ENCODE peak calls at places on chromosomes 5 and 9, in eight cellular contexts. One of them, this sample, is unnamed.

GRCh38 chr9:88978034-88978433 is 13.2 kb upstream of the S1PR3 start:
- DNase-seq in GM12878: no peak
- DNase-seq in PC-9: no peak
- DNase-seq in neural progenitor cell: no peak
- DNase-seq in OCI-LY7: no peak
- DNase-seq in fibroblast of lung: no peak
- DNase-seq in IMR-90: no peak
- DNase-seq in astrocyte: no peak
- DNase-seq in this sample: no peak

GRCh38 chr5:38783011-38783551 is 62.7 kb upstream of the OSMR start:
- DNase-seq in neural progenitor cell: no peak
- DNase-seq in astrocyte: peak; percentile 100
- DNase-seq in IMR-90: peak; percentile 95
- DNase-seq in OCI-LY7: no peak
- DNase-seq in GM12878: no peak
- DNase-seq in PC-9: peak; percentile 85
- DNase-seq in fibroblast of lung: peak; percentile 100
- DNase-seq in this sample: peak; percentile 64

GRCh38 chr5:96083361-96083881 is 121.8 kb upstream of the ELL2 start:
- DNase-seq in GM12878: no peak
- DNase-seq in OCI-LY7: no peak
- DNase-seq in neural progenitor cell: no peak
- DNase-seq in IMR-90: peak; percentile 27
- DNase-seq in PC-9: no peak
- DNase-seq in fibroblast of lung: no peak
- DNase-seq in astrocyte: no peak
- DNase-seq in this sample: no peak

GRCh38 chr5:179475956-179476355 is 74.4 kb upstream of the RUFY1 start:
- DNase-seq in PC-9: no peak
- DNase-seq in astrocyte: no peak
- DNase-seq in neural progenitor cell: no peak
- DNase-seq in fibroblast of lung: no peak
- DNase-seq in OCI-LY7: no peak
- DNase-seq in IMR-90: no peak
- DNase-seq in GM12878: no peak
- DNase-seq in this sample: no peak

GRCh38 chr5:133552925-133553525 is 59.3 kb downstream of the FSTL4 start:
- DNase-seq in neural progenitor cell: peak; percentile 82
- DNase-seq in OCI-LY7: peak; percentile 63
- DNase-seq in astrocyte: peak; percentile 8
- DNase-seq in PC-9: no peak
- DNase-seq in IMR-90: peak; percentile 26
- DNase-seq in fibroblast of lung: peak; percentile 29
- DNase-seq in GM12878: no peak
- DNase-seq in this sample: peak; percentile 77

GRCh38 chr9:38008168-38009034 is 60.6 kb downstream of the SHB start:
- DNase-seq in astrocyte: peak; percentile 94
- DNase-seq in IMR-90: peak; percentile 93
- DNase-seq in neural progenitor cell: no peak
- DNase-seq in fibroblast of lung: peak; percentile 74
- DNase-seq in GM12878: peak; percentile 56
- DNase-seq in PC-9: peak; percentile 96
- DNase-seq in OCI-LY7: peak; percentile 7
- DNase-seq in this sample: peak; percentile 97

GRCh38 chr5:58454025-58454424 is 5.9 kb downstream of the PLK2 start:
- DNase-seq in neural progenitor cell: no peak
- DNase-seq in IMR-90: no peak
- DNase-seq in PC-9: no peak
- DNase-seq in OCI-LY7: no peak
- DNase-seq in astrocyte: no peak
- DNase-seq in GM12878: no peak
- DNase-seq in fibroblast of lung: no peak
- DNase-seq in this sample: no peak

GRCh38 chr9:74935008-74935407 is 17.7 kb downstream of the C9orf40 start:
- DNase-seq in IMR-90: peak; percentile 16
- DNase-seq in fibroblast of lung: no peak
- DNase-seq in GM12878: no peak
- DNase-seq in astrocyte: peak; percentile 22
- DNase-seq in PC-9: no peak
- DNase-seq in neural progenitor cell: no peak
- DNase-seq in OCI-LY7: no peak
- DNase-seq in this sample: no peak

GRCh38 chr5:33313150-33313549 is 127.6 kb upstream of the TARS1 start:
- DNase-seq in OCI-LY7: no peak
- DNase-seq in IMR-90: peak; percentile 90
- DNase-seq in GM12878: no peak
- DNase-seq in neural progenitor cell: no peak
- DNase-seq in astrocyte: peak; percentile 97
- DNase-seq in fibroblast of lung: peak; percentile 97
- DNase-seq in PC-9: peak; percentile 81
- DNase-seq in this sample: no peak

GRCh38 chr5:53362521-53362941 is 117.9 kb upstream of the FST start:
- DNase-seq in IMR-90: peak; percentile 97
- DNase-seq in OCI-LY7: no peak
- DNase-seq in GM12878: no peak
- DNase-seq in neural progenitor cell: no peak
- DNase-seq in fibroblast of lung: peak; percentile 91
- DNase-seq in astrocyte: peak; percentile 97
- DNase-seq in PC-9: peak; percentile 95
- DNase-seq in this sample: no peak

GRCh38 chr5:143401253-143401845 is 2.1 kb downstream of the NR3C1 start:
- DNase-seq in fibroblast of lung: peak; percentile 33
- DNase-seq in PC-9: no peak
- DNase-seq in OCI-LY7: no peak
- DNase-seq in GM12878: no peak
- DNase-seq in IMR-90: peak; percentile 52
- DNase-seq in astrocyte: no peak
- DNase-seq in neural progenitor cell: peak; percentile 6
- DNase-seq in this sample: peak; percentile 64

GRCh38 chr5:158514353-158514960 is 585.3 kb downstream of the EBF1 start:
- DNase-seq in neural progenitor cell: no peak
- DNase-seq in astrocyte: peak; percentile 81
- DNase-seq in OCI-LY7: no peak
- DNase-seq in PC-9: no peak
- DNase-seq in GM12878: no peak
- DNase-seq in IMR-90: peak; percentile 13
- DNase-seq in fibroblast of lung: peak; percentile 49
- DNase-seq in this sample: peak; percentile 85

GRCh38 chr9:33816327-33817252 is at the start of gene UBE2R2:
- DNase-seq in GM12878: peak; percentile 85
- DNase-seq in neural progenitor cell: peak; percentile 93
- DNase-seq in fibroblast of lung: peak; percentile 90
- DNase-seq in IMR-90: peak; percentile 86
- DNase-seq in astrocyte: peak; percentile 71
- DNase-seq in OCI-LY7: peak; percentile 90
- DNase-seq in PC-9: peak; percentile 82
- DNase-seq in this sample: peak; percentile 99

GRCh38 chr9:122039213-122039612 is 53.9 kb downstream of the TTLL11 start:
- DNase-seq in IMR-90: no peak
- DNase-seq in GM12878: no peak
- DNase-seq in fibroblast of lung: no peak
- DNase-seq in astrocyte: no peak
- DNase-seq in OCI-LY7: no peak
- DNase-seq in neural progenitor cell: no peak
- DNase-seq in PC-9: no peak
- DNase-seq in this sample: no peak

GRCh38 chr5:32664523-32664922 is 46.6 kb upstream of the NPR3 start:
- DNase-seq in fibroblast of lung: no peak
- DNase-seq in GM12878: no peak
- DNase-seq in OCI-LY7: no peak
- DNase-seq in neural progenitor cell: no peak
- DNase-seq in IMR-90: no peak
- DNase-seq in astrocyte: no peak
- DNase-seq in PC-9: peak; percentile 30
- DNase-seq in this sample: peak; percentile 39

GRCh38 chr5:177494356-177495195 is 2.8 kb downstream of the PDLIM7 start:
- DNase-seq in astrocyte: peak; percentile 88
- DNase-seq in GM12878: no peak
- DNase-seq in OCI-LY7: peak; percentile 57
- DNase-seq in neural progenitor cell: peak; percentile 55
- DNase-seq in IMR-90: peak; percentile 92
- DNase-seq in fibroblast of lung: peak; percentile 91
- DNase-seq in PC-9: peak; percentile 86
- DNase-seq in this sample: peak; percentile 100

GRCh38 chr5:148730272-148730954 is 76.1 kb upstream of the HTR4 start:
- DNase-seq in neural progenitor cell: no peak
- DNase-seq in OCI-LY7: no peak
- DNase-seq in IMR-90: peak; percentile 47
- DNase-seq in PC-9: no peak
- DNase-seq in GM12878: no peak
- DNase-seq in fibroblast of lung: no peak
- DNase-seq in astrocyte: peak; percentile 48
- DNase-seq in this sample: no peak

GRCh38 chr9:18542837-18543405 is 69.0 kb downstream of the ADAMTSL1 start:
- DNase-seq in GM12878: no peak
- DNase-seq in neural progenitor cell: no peak
- DNase-seq in astrocyte: peak; percentile 83
- DNase-seq in OCI-LY7: no peak
- DNase-seq in PC-9: no peak
- DNase-seq in IMR-90: peak; percentile 51
- DNase-seq in fibroblast of lung: peak; percentile 46
- DNase-seq in this sample: peak; percentile 36

GRCh38 chr5:53480474-53481353 is at the start of gene FST:
- DNase-seq in GM12878: no peak
- DNase-seq in astrocyte: peak; percentile 16
- DNase-seq in PC-9: no peak
- DNase-seq in neural progenitor cell: peak; percentile 88
- DNase-seq in IMR-90: peak; percentile 36
- DNase-seq in OCI-LY7: no peak
- DNase-seq in fibroblast of lung: peak; percentile 47
- DNase-seq in this sample: peak; percentile 76

GRCh38 chr9:83538172-83538889 is at the start of gene FRMD3:
- DNase-seq in neural progenitor cell: peak; percentile 91
- DNase-seq in GM12878: no peak
- DNase-seq in OCI-LY7: no peak
- DNase-seq in PC-9: peak; percentile 72
- DNase-seq in astrocyte: peak; percentile 48
- DNase-seq in IMR-90: peak; percentile 16
- DNase-seq in fibroblast of lung: peak; percentile 29
- DNase-seq in this sample: peak; percentile 88

GRCh38 chr9:126309427-126310179 is 17.0 kb upstream of the MVB12B start:
- DNase-seq in IMR-90: no peak
- DNase-seq in OCI-LY7: no peak
- DNase-seq in PC-9: no peak
- DNase-seq in astrocyte: no peak
- DNase-seq in fibroblast of lung: no peak
- DNase-seq in GM12878: no peak
- DNase-seq in neural progenitor cell: no peak
- DNase-seq in this sample: no peak
- H3K4me2 ChIP-seq in IMR-90: no peak overlapping the region
- H3K4me2 ChIP-seq in OCI-LY7: no peak overlapping the region
- H3K4me2 ChIP-seq in PC-9: no peak overlapping the region
- H3K4me2 ChIP-seq in astrocyte: no peak overlapping the region
- H3K4me2 ChIP-seq in fibroblast of lung: no peak overlapping the region
- H3K4me2 ChIP-seq in GM12878: no peak overlapping the region
- H3K4me2 ChIP-seq in neural progenitor cell: no peak overlapping the region
- H3K4me2 ChIP-seq in this sample: no peak overlapping the region

GRCh38 chr5:111238826-111239225 is 14.6 kb downstream of the CAMK4 start:
- DNase-seq in GM12878: no peak
- DNase-seq in fibroblast of lung: no peak
- DNase-seq in IMR-90: no peak
- DNase-seq in neural progenitor cell: no peak
- DNase-seq in OCI-LY7: no peak
- DNase-seq in astrocyte: no peak
- DNase-seq in PC-9: no peak
- DNase-seq in this sample: no peak

GRCh38 chr5:111243353-111243752 is 19.2 kb downstream of the CAMK4 start:
- DNase-seq in neural progenitor cell: no peak
- DNase-seq in IMR-90: no peak
- DNase-seq in OCI-LY7: no peak
- DNase-seq in PC-9: no peak
- DNase-seq in GM12878: no peak
- DNase-seq in astrocyte: no peak
- DNase-seq in fibroblast of lung: no peak
- DNase-seq in this sample: no peak

GRCh38 chr5:111245654-111246053 is 21.5 kb downstream of the CAMK4 start:
- DNase-seq in astrocyte: no peak
- DNase-seq in GM12878: no peak
- DNase-seq in IMR-90: no peak
- DNase-seq in OCI-LY7: no peak
- DNase-seq in neural progenitor cell: no peak
- DNase-seq in fibroblast of lung: no peak
- DNase-seq in PC-9: no peak
- DNase-seq in this sample: no peak

GRCh38 chr5:111241696-111242095 is 17.5 kb downstream of the CAMK4 start:
- DNase-seq in GM12878: no peak
- DNase-seq in fibroblast of lung: no peak
- DNase-seq in neural progenitor cell: no peak
- DNase-seq in IMR-90: no peak
- DNase-seq in OCI-LY7: no peak
- DNase-seq in astrocyte: no peak
- DNase-seq in PC-9: no peak
- DNase-seq in this sample: no peak

GRCh38 chr5:111242606-111243005 is 18.4 kb downstream of the CAMK4 start:
- DNase-seq in fibroblast of lung: no peak
- DNase-seq in GM12878: no peak
- DNase-seq in neural progenitor cell: no peak
- DNase-seq in PC-9: no peak
- DNase-seq in OCI-LY7: no peak
- DNase-seq in astrocyte: no peak
- DNase-seq in IMR-90: no peak
- DNase-seq in this sample: no peak
- TF ChIP-seq CTCF in fibroblast of lung: no peak
- TF ChIP-seq CTCF in GM12878: no peak
- TF ChIP-seq CTCF in neural progenitor cell: no peak
- TF ChIP-seq CTCF in PC-9: no peak
- TF ChIP-seq CTCF in OCI-LY7: no peak
- TF ChIP-seq CTCF in astrocyte: no peak
- TF ChIP-seq CTCF in IMR-90: no peak
- TF ChIP-seq CTCF in this sample: no peak

DNA sequence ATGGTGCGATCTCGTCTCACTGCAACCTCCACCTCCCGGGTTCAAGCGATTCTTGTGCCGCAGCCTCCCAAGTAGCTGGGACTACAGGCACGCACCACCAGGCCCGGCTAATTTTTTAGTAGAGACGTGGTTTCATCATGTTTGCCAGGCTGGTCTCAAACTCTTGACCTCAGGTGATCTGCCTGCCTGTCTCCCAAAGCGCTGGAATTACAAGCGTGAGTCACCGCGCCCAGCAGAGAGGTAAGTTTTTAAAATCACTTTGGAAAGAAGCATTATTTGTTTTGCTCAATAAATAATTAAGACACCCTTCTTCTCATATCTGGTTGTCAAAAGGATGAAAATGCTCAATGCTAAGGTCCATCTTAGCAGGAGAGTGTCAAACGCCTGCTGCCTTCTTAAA is 48.5 kb upstream of the STXBP1 start:
- DNase-seq in neural progenitor cell: no peak
- DNase-seq in PC-9: peak; percentile 68
- DNase-seq in IMR-90: no peak
- DNase-seq in astrocyte: no peak
- DNase-seq in fibroblast of lung: no peak
- DNase-seq in GM12878: no peak
- DNase-seq in OCI-LY7: no peak
- DNase-seq in this sample: no peak
- H3K4me2 ChIP-seq in neural progenitor cell: no peak overlapping the region
- H3K4me2 ChIP-seq in PC-9: peak overlapping the region; percentile 39
- H3K4me2 ChIP-seq in IMR-90: no peak overlapping the region
- H3K4me2 ChIP-seq in astrocyte: peak overlapping the region; percentile 66
- H3K4me2 ChIP-seq in fibroblast of lung: peak overlapping the region; percentile 84
- H3K4me2 ChIP-seq in GM12878: no peak overlapping the region
- H3K4me2 ChIP-seq in OCI-LY7: no peak overlapping the region
- H3K4me2 ChIP-seq in this sample: peak overlapping the region; percentile 42

DNA sequence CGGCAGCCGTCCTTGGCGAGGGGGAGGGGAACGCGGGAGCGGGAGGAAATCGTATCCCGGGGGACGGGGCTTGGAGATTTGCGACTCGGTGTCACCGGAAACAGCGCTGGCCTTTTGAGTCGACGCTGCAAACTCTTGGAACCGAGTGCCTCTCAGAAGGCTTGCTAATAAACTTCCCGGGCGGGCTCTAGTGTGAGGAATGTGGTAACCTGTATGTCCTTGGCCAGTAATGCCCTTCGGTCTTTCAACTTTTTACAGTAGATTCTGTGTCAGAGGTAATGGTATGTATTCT is 82.7 kb downstream of the PTPDC1 start:
- DNase-seq in neural progenitor cell: peak; percentile 87
- DNase-seq in astrocyte: no peak
- DNase-seq in PC-9: peak; percentile 62
- DNase-seq in GM12878: no peak
- DNase-seq in fibroblast of lung: no peak
- DNase-seq in IMR-90: no peak
- DNase-seq in OCI-LY7: no peak
- DNase-seq in this sample: peak; percentile 88
- TF ChIP-seq CTCF in neural progenitor cell: no peak
- TF ChIP-seq CTCF in astrocyte: peak; percentile 4
- TF ChIP-seq CTCF in PC-9: no peak
- TF ChIP-seq CTCF in GM12878: no peak
- TF ChIP-seq CTCF in fibroblast of lung: peak; percentile 7
- TF ChIP-seq CTCF in IMR-90: peak; percentile 21
- TF ChIP-seq CTCF in OCI-LY7: no peak
- TF ChIP-seq CTCF in this sample: no peak

This sample was measured in osteoblast.